ENCODE peak calls at places on chromosome 18, in four cellular contexts. One of them, this sample, is unnamed. For H3K4me1 and H3K9me3, the result is how much of the 10 kb centered on the place peaks cover.

GRCh38 chr18:13613099-13613498 is 113.3 kb downstream of the FAM210A start:
- DNase-seq in right cardiac atrium: no peak
- DNase-seq in GM23248: no peak
- DNase-seq in effector memory CD4-positive, alpha-beta T cell: no peak
- DNase-seq in this sample: no peak

GRCh38 chr18:22429564-22429963 is 11.8 kb upstream of the CTAGE1 start:
- DNase-seq in right cardiac atrium: no peak
- DNase-seq in GM23248: no peak
- DNase-seq in effector memory CD4-positive, alpha-beta T cell: no peak
- DNase-seq in this sample: no peak

GRCh38 chr18:26003817-26004216 is 86.6 kb downstream of the SS18 start:
- DNase-seq in GM23248: no peak
- DNase-seq in effector memory CD4-positive, alpha-beta T cell: no peak
- DNase-seq in right cardiac atrium: no peak
- DNase-seq in this sample: no peak

GRCh38 chr18:24212939-24213338 is 74.1 kb downstream of the CABYR start:
- DNase-seq in right cardiac atrium: no peak
- DNase-seq in effector memory CD4-positive, alpha-beta T cell: no peak
- DNase-seq in GM23248: peak
- DNase-seq in this sample: no peak

GRCh38 chr18:1222880-1223279 is 318.2 kb downstream of the ADCYAP1 start:
- DNase-seq in GM23248: no peak
- DNase-seq in right cardiac atrium: no peak
- DNase-seq in effector memory CD4-positive, alpha-beta T cell: no peak
- DNase-seq in this sample: no peak

GRCh38 chr18:57864615-57865121 is 61.6 kb upstream of the ATP8B1 start:
- DNase-seq in effector memory CD4-positive, alpha-beta T cell: no peak
- DNase-seq in GM23248: no peak
- DNase-seq in right cardiac atrium: no peak
- DNase-seq in this sample: no peak

GRCh38 chr18:26703170-26703933 is 155.0 kb upstream of the KCTD1 start:
- DNase-seq in right cardiac atrium: no peak
- DNase-seq in effector memory CD4-positive, alpha-beta T cell: no peak
- DNase-seq in GM23248: no peak
- DNase-seq in this sample: no peak

GRCh38 chr18:25019086-25019860 is 332.7 kb downstream of the ZNF521 start:
- DNase-seq in effector memory CD4-positive, alpha-beta T cell: no peak
- DNase-seq in GM23248: no peak
- DNase-seq in right cardiac atrium: no peak
- DNase-seq in this sample: no peak

GRCh38 chr18:25736516-25736915 is 353.9 kb downstream of the SS18 start:
- DNase-seq in effector memory CD4-positive, alpha-beta T cell: no peak
- DNase-seq in right cardiac atrium: no peak
- DNase-seq in GM23248: no peak
- DNase-seq in this sample: no peak

GRCh38 chr18:13836559-13836958 is 12.6 kb downstream of the MC5R start:
- DNase-seq in effector memory CD4-positive, alpha-beta T cell: no peak
- DNase-seq in GM23248: no peak
- DNase-seq in right cardiac atrium: no peak
- DNase-seq in this sample: no peak

GRCh38 chr18:2932247-2933181 is 80.4 kb downstream of the LPIN2 start:
- DNase-seq in GM23248: peak
- DNase-seq in right cardiac atrium: no peak
- DNase-seq in effector memory CD4-positive, alpha-beta T cell: no peak
- DNase-seq in this sample: no peak

GRCh38 chr18:70287731-70288130 is 1.1 kb upstream of the SOCS6 start:
- DNase-seq in GM23248: no peak
- DNase-seq in effector memory CD4-positive, alpha-beta T cell: no peak
- DNase-seq in right cardiac atrium: no peak
- DNase-seq in this sample: no peak

GRCh38 chr18:75170022-75170789 is 38.7 kb downstream of the PTGR3 start:
- DNase-seq in right cardiac atrium: no peak
- DNase-seq in effector memory CD4-positive, alpha-beta T cell: no peak
- DNase-seq in GM23248: no peak
- DNase-seq in this sample: no peak

GRCh38 chr18:22466608-22467390 is 49.1 kb upstream of the CTAGE1 start:
- DNase-seq in right cardiac atrium: no peak
- DNase-seq in effector memory CD4-positive, alpha-beta T cell: no peak
- DNase-seq in GM23248: peak
- DNase-seq in this sample: no peak

GRCh38 chr18:46213295-46213694 is 109.1 kb downstream of the HAUS1 start:
- DNase-seq in GM23248: peak
- DNase-seq in right cardiac atrium: no peak
- DNase-seq in effector memory CD4-positive, alpha-beta T cell: no peak
- DNase-seq in this sample: no peak

GRCh38 chr18:5746844-5747243 is 148.5 kb downstream of the TMEM200C start:
- DNase-seq in GM23248: peak
- DNase-seq in effector memory CD4-positive, alpha-beta T cell: no peak
- DNase-seq in right cardiac atrium: no peak
- DNase-seq in this sample: no peak

GRCh38 chr18:49101230-49101629 is 150.5 kb upstream of the SMAD7 start:
- DNase-seq in effector memory CD4-positive, alpha-beta T cell: no peak
- DNase-seq in right cardiac atrium: no peak
- DNase-seq in GM23248: no peak
- DNase-seq in this sample: no peak

GRCh38 chr18:31773774-31774476 is 13.2 kb upstream of the SLC25A52 start:
- DNase-seq in right cardiac atrium: no peak
- DNase-seq in effector memory CD4-positive, alpha-beta T cell: no peak
- DNase-seq in GM23248: no peak
- DNase-seq in this sample: no peak

GRCh38 chr18:22378672-22379282 is 38.9 kb downstream of the CTAGE1 start:
- DNase-seq in GM23248: peak
- DNase-seq in effector memory CD4-positive, alpha-beta T cell: no peak
- DNase-seq in right cardiac atrium: no peak
- DNase-seq in this sample: no peak

GRCh38 chr18:5972298-5972697 is 77.0 kb upstream of the TMEM200C start:
- DNase-seq in right cardiac atrium: peak
- DNase-seq in GM23248: no peak
- DNase-seq in effector memory CD4-positive, alpha-beta T cell: no peak
- DNase-seq in this sample: no peak

GRCh38 chr18:50151876-50152275 is 43.1 kb downstream of the MYO5B start:
- DNase-seq in right cardiac atrium: no peak
- DNase-seq in effector memory CD4-positive, alpha-beta T cell: no peak
- DNase-seq in GM23248: peak
- DNase-seq in this sample: no peak

GRCh38 chr18:61368001-61368400 is 34.8 kb downstream of the CDH20 start:
- DNase-seq in effector memory CD4-positive, alpha-beta T cell: no peak
- DNase-seq in GM23248: no peak
- DNase-seq in right cardiac atrium: no peak
- DNase-seq in this sample: no peak

GRCh38 chr18:21264651-21265050 is 22.6 kb downstream of the GREB1L start:
- DNase-seq in GM23248: peak
- DNase-seq in effector memory CD4-positive, alpha-beta T cell: no peak
- DNase-seq in right cardiac atrium: no peak
- DNase-seq in this sample: no peak

GRCh38 chr18:6741786-6742185 is 12.3 kb downstream of the ARHGAP28 start:
- DNase-seq in GM23248: no peak
- DNase-seq in effector memory CD4-positive, alpha-beta T cell: no peak
- DNase-seq in right cardiac atrium: no peak
- DNase-seq in this sample: no peak

GRCh38 chr18:5515007-5515744 is 28.6 kb downstream of the EPB41L3 start:
- DNase-seq in right cardiac atrium: no peak
- DNase-seq in GM23248: no peak
- DNase-seq in effector memory CD4-positive, alpha-beta T cell: no peak
- DNase-seq in this sample: no peak

GRCh38 chr18:79513381-79514081 is 117.8 kb downstream of the NFATC1 start:
- DNase-seq in effector memory CD4-positive, alpha-beta T cell: no peak
- DNase-seq in right cardiac atrium: peak
- DNase-seq in GM23248: no peak
- DNase-seq in this sample: peak

GRCh38 chr18:50961974-50962373 is 5.9 kb upstream of the ELAC1 start:
- DNase-seq in effector memory CD4-positive, alpha-beta T cell: no peak
- DNase-seq in GM23248: peak
- DNase-seq in right cardiac atrium: no peak
- DNase-seq in this sample: no peak

GRCh38 chr18:29160123-29160522 is 983.2 kb upstream of the CDH2 start:
- DNase-seq in effector memory CD4-positive, alpha-beta T cell: no peak
- DNase-seq in GM23248: no peak
- DNase-seq in right cardiac atrium: no peak
- DNase-seq in this sample: no peak

GRCh38 chr18:39698436-39698835 is 2132.8 kb upstream of the CELF4 start:
- DNase-seq in effector memory CD4-positive, alpha-beta T cell: no peak
- DNase-seq in GM23248: no peak
- DNase-seq in right cardiac atrium: no peak
- DNase-seq in this sample: no peak

GRCh38 chr18:43571078-43571689 is 293.9 kb upstream of the SYT4 start:
- DNase-seq in effector memory CD4-positive, alpha-beta T cell: no peak
- DNase-seq in GM23248: peak
- DNase-seq in right cardiac atrium: no peak
- DNase-seq in this sample: no peak

GRCh38 chr18:31041346-31042067 is 1.0 kb downstream of the DSC3 start:
- DNase-seq in effector memory CD4-positive, alpha-beta T cell: no peak
- DNase-seq in right cardiac atrium: no peak
- DNase-seq in GM23248: no peak
- DNase-seq in this sample: no peak

DNA sequence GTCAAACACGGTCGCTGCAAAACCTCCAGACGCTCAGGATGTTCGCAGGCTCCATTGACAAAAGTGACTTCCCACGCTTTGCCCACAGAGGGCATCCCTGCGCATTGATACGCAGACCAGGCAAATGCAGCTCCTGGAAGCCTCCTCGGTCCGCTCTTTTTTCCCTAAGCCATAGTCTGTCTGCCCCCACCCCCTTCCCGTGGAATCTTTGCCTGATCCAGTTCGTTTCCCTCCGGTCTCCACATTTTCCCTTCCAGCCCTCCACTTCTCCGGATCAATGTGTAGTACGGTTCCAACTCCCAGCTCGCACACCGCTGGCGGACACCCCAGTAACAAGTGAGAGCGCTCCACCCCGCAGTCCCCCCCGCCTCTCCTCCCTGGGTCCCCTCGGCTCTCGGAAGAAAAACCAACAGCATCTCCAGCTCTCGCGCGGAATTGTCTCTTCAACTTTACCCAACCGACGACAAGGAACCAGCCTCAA is at the start of gene DCC:
- DNase-seq in GM23248: peak
- DNase-seq in right cardiac atrium: peak
- DNase-seq in effector memory CD4-positive, alpha-beta T cell: no peak
- DNase-seq in this sample: no peak
- H3K4me3 ChIP-seq in GM23248: peak
- H3K4me3 ChIP-seq in right cardiac atrium: peak
- H3K4me3 ChIP-seq in effector memory CD4-positive, alpha-beta T cell: no peak
- H3K4me3 ChIP-seq in this sample: peak

GRCh38 chr18:36035253-36035652 is 32.1 kb downstream of the RPRD1A start:
- DNase-seq in effector memory CD4-positive, alpha-beta T cell: no peak
- DNase-seq in GM23248: peak
- DNase-seq in right cardiac atrium: no peak
- DNase-seq in this sample: no peak
- H3K4me1 ChIP-seq in effector memory CD4-positive, alpha-beta T cell: under half
- H3K4me1 ChIP-seq in GM23248: under half
- H3K4me1 ChIP-seq in right cardiac atrium: under half
- H3K4me1 ChIP-seq in this sample: under half

GRCh38 chr18:62512996-62513395 is 9.8 kb upstream of the ZCCHC2 start:
- DNase-seq in effector memory CD4-positive, alpha-beta T cell: no peak
- DNase-seq in right cardiac atrium: no peak
- DNase-seq in GM23248: no peak
- DNase-seq in this sample: no peak
- H3K9me3 ChIP-seq in effector memory CD4-positive, alpha-beta T cell: under half
- H3K9me3 ChIP-seq in right cardiac atrium: under half
- H3K9me3 ChIP-seq in GM23248: under half
- H3K9me3 ChIP-seq in this sample: under half

GRCh38 chr18:44705075-44705474 is 24.4 kb downstream of the SETBP1 start:
- DNase-seq in right cardiac atrium: no peak
- DNase-seq in effector memory CD4-positive, alpha-beta T cell: no peak
- DNase-seq in GM23248: no peak
- DNase-seq in this sample: no peak

GRCh38 chr18:44709297-44710117 is 28.8 kb downstream of the SETBP1 start:
- DNase-seq in GM23248: no peak
- DNase-seq in effector memory CD4-positive, alpha-beta T cell: no peak
- DNase-seq in right cardiac atrium: no peak
- DNase-seq in this sample: no peak

GRCh38 chr18:44712025-44712424 is 31.3 kb downstream of the SETBP1 start:
- DNase-seq in effector memory CD4-positive, alpha-beta T cell: no peak
- DNase-seq in right cardiac atrium: no peak
- DNase-seq in GM23248: no peak
- DNase-seq in this sample: no peak

GRCh38 chr18:44704137-44704791 is 23.6 kb downstream of the SETBP1 start:
- DNase-seq in effector memory CD4-positive, alpha-beta T cell: no peak
- DNase-seq in GM23248: no peak
- DNase-seq in right cardiac atrium: no peak
- DNase-seq in this sample: no peak

DNA sequence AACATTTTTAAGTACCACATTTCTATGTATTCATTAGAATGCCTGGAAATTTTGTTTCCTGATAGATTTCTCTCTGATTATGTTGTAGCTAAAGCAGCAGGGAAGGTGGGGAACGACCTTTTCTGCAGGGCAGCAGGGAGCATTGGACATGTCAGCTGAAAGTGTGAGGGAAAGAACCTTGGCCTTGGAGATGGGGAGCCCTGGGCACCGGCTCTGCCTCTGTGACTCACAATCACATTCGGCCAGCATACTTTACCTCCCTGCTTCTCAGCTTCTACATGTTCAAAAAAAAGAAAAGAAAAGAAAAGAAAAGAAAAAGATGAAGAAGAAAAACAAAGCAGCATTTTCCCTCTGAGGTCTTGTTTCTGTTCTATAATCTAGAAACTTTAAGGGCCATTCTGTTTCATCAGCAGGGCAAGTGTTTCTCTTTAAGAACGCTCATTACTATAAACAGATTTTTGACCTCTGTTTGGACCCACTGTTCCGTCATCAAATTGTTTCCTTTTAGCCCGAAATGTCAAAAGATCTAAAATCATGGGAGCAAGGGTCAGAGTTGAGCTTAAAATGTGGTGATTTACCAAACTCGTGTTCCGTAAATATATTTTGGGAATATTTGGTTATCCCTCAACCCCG is 27.9 kb downstream of the SETBP1 start:
- DNase-seq in effector memory CD4-positive, alpha-beta T cell: no peak
- DNase-seq in right cardiac atrium: peak
- DNase-seq in GM23248: peak
- DNase-seq in this sample: peak
- H3K4me3 ChIP-seq in effector memory CD4-positive, alpha-beta T cell: no peak
- H3K4me3 ChIP-seq in right cardiac atrium: no peak
- H3K4me3 ChIP-seq in GM23248: peak
- H3K4me3 ChIP-seq in this sample: peak

DNA sequence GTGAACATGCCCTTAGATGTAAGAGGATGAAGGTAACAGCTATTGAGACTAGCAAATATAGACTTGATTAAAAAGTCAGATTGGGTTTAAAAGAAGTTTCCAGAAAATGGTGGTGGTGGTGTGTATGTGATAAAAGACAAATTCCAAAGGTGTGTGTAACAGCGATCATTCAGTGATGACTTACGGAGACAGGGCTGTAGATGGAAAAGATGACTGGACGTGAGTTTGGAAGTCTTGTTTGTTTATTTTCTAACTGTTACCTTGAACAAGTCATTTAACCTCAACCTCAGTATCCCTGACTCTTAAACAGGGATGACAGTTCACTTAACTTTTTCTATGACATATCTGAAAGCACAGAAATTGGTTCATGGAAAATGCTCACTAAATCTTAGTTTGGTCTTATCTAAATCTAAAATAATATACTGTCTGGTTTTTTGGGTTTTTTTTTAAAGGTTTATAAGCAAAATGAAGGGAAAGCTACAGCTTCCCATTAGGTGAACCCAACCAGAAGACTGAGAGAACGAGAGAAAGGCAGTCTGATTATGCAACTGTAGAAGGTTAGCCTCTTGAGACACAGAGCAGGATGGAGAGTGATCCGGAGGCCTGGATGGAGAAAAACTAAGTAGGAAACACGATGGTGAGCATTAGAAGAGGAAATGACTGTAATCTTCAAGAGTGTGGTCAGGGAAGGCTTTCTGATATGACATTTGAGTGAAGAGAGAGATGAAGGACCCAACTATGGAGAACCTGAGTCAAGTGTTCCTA is 71.9 kb downstream of the TCF4 start:
- DNase-seq in effector memory CD4-positive, alpha-beta T cell: no peak
- DNase-seq in GM23248: peak
- DNase-seq in right cardiac atrium: no peak
- DNase-seq in this sample: no peak
- H3K4me1 ChIP-seq in effector memory CD4-positive, alpha-beta T cell: under half
- H3K4me1 ChIP-seq in GM23248: under half
- H3K4me1 ChIP-seq in right cardiac atrium: under half
- H3K4me1 ChIP-seq in this sample: under half

This sample was measured in ascending aorta.